ENCODE peak calls at places on chromosomes 7 and 10, in eight cellular contexts. One of them, this sample, is unnamed.

GRCh38 chr10:63267414-63268138 is 134.4 kb downstream of the NRBF2 start:
- DNase-seq in GM23248: peak; percentile 85
- DNase-seq in MM.1S: peak; percentile 26
- DNase-seq in PC-9: peak; percentile 79
- DNase-seq in thyroid gland: peak; percentile 18
- DNase-seq in A549: peak; percentile 72
- DNase-seq in mammary epithelial cell: peak; percentile 72
- DNase-seq in thoracic aorta: no peak
- DNase-seq in this sample: no peak

GRCh38 chr10:132297521-132297920 is 10.2 kb downstream of the STK32C start:
- DNase-seq in GM23248: no peak
- DNase-seq in MM.1S: no peak
- DNase-seq in PC-9: no peak
- DNase-seq in thyroid gland: no peak
- DNase-seq in A549: no peak
- DNase-seq in mammary epithelial cell: no peak
- DNase-seq in thoracic aorta: no peak
- DNase-seq in this sample: no peak

GRCh38 chr7:96508371-96508770 is 186.5 kb upstream of the SLC25A13 start:
- DNase-seq in GM23248: no peak
- DNase-seq in MM.1S: no peak
- DNase-seq in PC-9: peak; percentile 69
- DNase-seq in thyroid gland: no peak
- DNase-seq in A549: no peak
- DNase-seq in mammary epithelial cell: peak; percentile 70
- DNase-seq in thoracic aorta: no peak
- DNase-seq in this sample: no peak

GRCh38 chr10:9188022-9188810 is 1133.7 kb downstream of the GATA3 start:
- DNase-seq in GM23248: peak; percentile 1
- DNase-seq in MM.1S: no peak
- DNase-seq in PC-9: peak; percentile 83
- DNase-seq in thyroid gland: no peak
- DNase-seq in A549: peak; percentile 6
- DNase-seq in mammary epithelial cell: peak; percentile 71
- DNase-seq in thoracic aorta: no peak
- DNase-seq in this sample: no peak

GRCh38 chr7:52369922-52370321 is 665.5 kb upstream of the POM121L12 start:
- DNase-seq in GM23248: no peak
- DNase-seq in MM.1S: no peak
- DNase-seq in PC-9: no peak
- DNase-seq in thyroid gland: no peak
- DNase-seq in A549: no peak
- DNase-seq in mammary epithelial cell: no peak
- DNase-seq in thoracic aorta: no peak
- DNase-seq in this sample: no peak

GRCh38 chr10:15140640-15141039 is 27.9 kb downstream of the NMT2 start:
- DNase-seq in GM23248: no peak
- DNase-seq in MM.1S: no peak
- DNase-seq in PC-9: no peak
- DNase-seq in thyroid gland: no peak
- DNase-seq in A549: no peak
- DNase-seq in mammary epithelial cell: no peak
- DNase-seq in thoracic aorta: no peak
- DNase-seq in this sample: no peak

GRCh38 chr10:97701438-97702064 is 12.0 kb upstream of the MARVELD1 start:
- DNase-seq in GM23248: peak; percentile 86
- DNase-seq in MM.1S: peak; percentile 67
- DNase-seq in PC-9: no peak
- DNase-seq in thyroid gland: peak; percentile 44
- DNase-seq in A549: peak; percentile 74
- DNase-seq in mammary epithelial cell: peak; percentile 75
- DNase-seq in thoracic aorta: no peak
- DNase-seq in this sample: peak; percentile 53

GRCh38 chr10:81820418-81820817 is 54.6 kb upstream of the NRG3 start:
- DNase-seq in GM23248: no peak
- DNase-seq in MM.1S: peak; percentile 54
- DNase-seq in PC-9: no peak
- DNase-seq in thyroid gland: peak; percentile 26
- DNase-seq in A549: peak; percentile 7
- DNase-seq in mammary epithelial cell: no peak
- DNase-seq in thoracic aorta: no peak
- DNase-seq in this sample: no peak

GRCh38 chr10:58971806-58972491 is 204.5 kb upstream of the PHYHIPL start:
- DNase-seq in GM23248: no peak
- DNase-seq in MM.1S: no peak
- DNase-seq in PC-9: no peak
- DNase-seq in thyroid gland: no peak
- DNase-seq in A549: no peak
- DNase-seq in mammary epithelial cell: no peak
- DNase-seq in thoracic aorta: no peak
- DNase-seq in this sample: no peak

GRCh38 chr7:52944916-52945315 is 90.5 kb upstream of the POM121L12 start:
- DNase-seq in GM23248: no peak
- DNase-seq in MM.1S: no peak
- DNase-seq in PC-9: no peak
- DNase-seq in thyroid gland: no peak
- DNase-seq in A549: peak; percentile 3
- DNase-seq in mammary epithelial cell: no peak
- DNase-seq in thoracic aorta: no peak
- DNase-seq in this sample: no peak

GRCh38 chr7:94423865-94424264 is 29.2 kb downstream of the COL1A2 start:
- DNase-seq in GM23248: peak; percentile 90
- DNase-seq in MM.1S: no peak
- DNase-seq in PC-9: peak; percentile 63
- DNase-seq in thyroid gland: no peak
- DNase-seq in A549: peak; percentile 6
- DNase-seq in mammary epithelial cell: peak; percentile 43
- DNase-seq in thoracic aorta: no peak
- DNase-seq in this sample: no peak

GRCh38 chr10:93068411-93069244 is 5.1 kb upstream of the CYP26A1 start:
- DNase-seq in GM23248: peak; percentile 49
- DNase-seq in MM.1S: no peak
- DNase-seq in PC-9: no peak
- DNase-seq in thyroid gland: no peak
- DNase-seq in A549: peak; percentile 57
- DNase-seq in mammary epithelial cell: peak; percentile 68
- DNase-seq in thoracic aorta: no peak
- DNase-seq in this sample: no peak

GRCh38 chr7:132456418-132456817 is 119.9 kb downstream of the PLXNA4 start:
- DNase-seq in GM23248: no peak
- DNase-seq in MM.1S: no peak
- DNase-seq in PC-9: no peak
- DNase-seq in thyroid gland: no peak
- DNase-seq in A549: no peak
- DNase-seq in mammary epithelial cell: no peak
- DNase-seq in thoracic aorta: no peak
- DNase-seq in this sample: no peak

GRCh38 chr10:35037104-35037503 is 53.0 kb downstream of the CUL2 start:
- DNase-seq in GM23248: no peak
- DNase-seq in MM.1S: no peak
- DNase-seq in PC-9: no peak
- DNase-seq in thyroid gland: no peak
- DNase-seq in A549: no peak
- DNase-seq in mammary epithelial cell: no peak
- DNase-seq in thoracic aorta: no peak
- DNase-seq in this sample: no peak

GRCh38 chr7:128405345-128406146 is 4.2 kb downstream of the IMPDH1 start:
- DNase-seq in GM23248: peak; percentile 75
- DNase-seq in MM.1S: peak; percentile 75
- DNase-seq in PC-9: no peak
- DNase-seq in thyroid gland: peak; percentile 37
- DNase-seq in A549: no peak
- DNase-seq in mammary epithelial cell: peak; percentile 30
- DNase-seq in thoracic aorta: no peak
- DNase-seq in this sample: peak; percentile 75

GRCh38 chr10:20002657-20003056 is 186.4 kb downstream of the PLXDC2 start:
- DNase-seq in GM23248: no peak
- DNase-seq in MM.1S: no peak
- DNase-seq in PC-9: no peak
- DNase-seq in thyroid gland: no peak
- DNase-seq in A549: no peak
- DNase-seq in mammary epithelial cell: no peak
- DNase-seq in thoracic aorta: no peak
- DNase-seq in this sample: no peak

GRCh38 chr10:75547391-75548298 is 116.2 kb downstream of the LRMDA start:
- DNase-seq in GM23248: peak; percentile 89
- DNase-seq in MM.1S: peak; percentile 94
- DNase-seq in PC-9: peak; percentile 48
- DNase-seq in thyroid gland: no peak
- DNase-seq in A549: no peak
- DNase-seq in mammary epithelial cell: peak; percentile 67
- DNase-seq in thoracic aorta: no peak
- DNase-seq in this sample: no peak

GRCh38 chr10:128210215-128211063 is 84.2 kb upstream of the MKI67 start:
- DNase-seq in GM23248: peak; percentile 47
- DNase-seq in MM.1S: peak; percentile 61
- DNase-seq in PC-9: no peak
- DNase-seq in thyroid gland: peak; percentile 72
- DNase-seq in A549: peak; percentile 67
- DNase-seq in mammary epithelial cell: peak; percentile 12
- DNase-seq in thoracic aorta: no peak
- DNase-seq in this sample: peak; percentile 69

GRCh38 chr10:110514848-110515247 is 17.1 kb downstream of the DUSP5 start:
- DNase-seq in GM23248: no peak
- DNase-seq in MM.1S: no peak
- DNase-seq in PC-9: no peak
- DNase-seq in thyroid gland: no peak
- DNase-seq in A549: no peak
- DNase-seq in mammary epithelial cell: no peak
- DNase-seq in thoracic aorta: no peak
- DNase-seq in this sample: no peak

GRCh38 chr10:98404571-98405396 is 10.2 kb downstream of the PYROXD2 start:
- DNase-seq in GM23248: peak; percentile 84
- DNase-seq in MM.1S: no peak
- DNase-seq in PC-9: peak; percentile 72
- DNase-seq in thyroid gland: no peak
- DNase-seq in A549: peak; percentile 61
- DNase-seq in mammary epithelial cell: peak; percentile 60
- DNase-seq in thoracic aorta: no peak
- DNase-seq in this sample: no peak

GRCh38 chr10:80484677-80485409 is 30.7 kb downstream of the TSPAN14 start:
- DNase-seq in GM23248: no peak
- DNase-seq in MM.1S: no peak
- DNase-seq in PC-9: no peak
- DNase-seq in thyroid gland: no peak
- DNase-seq in A549: no peak
- DNase-seq in mammary epithelial cell: no peak
- DNase-seq in thoracic aorta: no peak
- DNase-seq in this sample: no peak

GRCh38 chr10:112984756-112985155 is 34.7 kb downstream of the TCF7L2 start:
- DNase-seq in GM23248: no peak
- DNase-seq in MM.1S: no peak
- DNase-seq in PC-9: no peak
- DNase-seq in thyroid gland: no peak
- DNase-seq in A549: no peak
- DNase-seq in mammary epithelial cell: no peak
- DNase-seq in thoracic aorta: no peak
- DNase-seq in this sample: no peak
- H3K4me1 ChIP-seq in GM23248: peaks cover 28% of the 10 kb centered on the region
- H3K4me1 ChIP-seq in MM.1S: peaks cover 4% of the 10 kb centered on the region
- H3K4me1 ChIP-seq in PC-9: no peaks in the 10 kb centered on the region
- H3K4me1 ChIP-seq in thyroid gland: peaks cover 19% of the 10 kb centered on the region
- H3K4me1 ChIP-seq in A549: peaks cover 35% of the 10 kb centered on the region
- H3K4me1 ChIP-seq in mammary epithelial cell: peaks cover 45% of the 10 kb centered on the region
- H3K4me1 ChIP-seq in thoracic aorta: peaks cover 35% of the 10 kb centered on the region
- H3K4me1 ChIP-seq in this sample: peaks cover 18% of the 10 kb centered on the region

DNA sequence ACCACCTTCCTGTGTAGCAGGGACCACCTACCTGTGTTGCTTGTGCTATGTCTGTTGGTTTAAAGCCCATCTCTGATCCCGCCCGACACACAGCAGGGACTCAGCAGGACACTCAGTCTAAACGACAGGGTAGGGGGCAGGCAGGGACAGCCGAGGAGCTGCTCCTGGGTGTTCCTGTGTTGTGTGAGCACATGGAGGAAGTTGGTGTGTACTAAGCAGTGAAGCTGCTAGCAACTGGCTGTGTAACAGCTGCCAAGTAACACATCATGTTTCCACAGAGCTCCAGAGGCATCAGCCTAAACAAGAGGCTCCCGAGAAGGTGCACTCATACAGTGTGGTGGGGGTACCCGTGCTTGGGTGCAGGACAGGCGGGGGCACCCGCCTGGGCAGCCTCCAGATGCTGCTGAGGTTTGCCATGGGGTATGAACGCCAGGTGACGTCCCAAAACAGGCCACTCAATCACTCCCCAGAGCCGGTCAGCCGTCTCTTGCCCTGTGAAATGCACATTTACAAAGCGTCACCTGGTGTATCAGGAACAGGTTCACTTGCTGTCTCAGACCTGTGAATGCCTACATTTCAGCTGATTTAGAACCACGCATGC is 59.6 kb downstream of the PTPRN2 start:
- DNase-seq in GM23248: no peak
- DNase-seq in MM.1S: no peak
- DNase-seq in PC-9: no peak
- DNase-seq in thyroid gland: no peak
- DNase-seq in A549: no peak
- DNase-seq in mammary epithelial cell: no peak
- DNase-seq in thoracic aorta: no peak
- DNase-seq in this sample: no peak
- H3K9me3 ChIP-seq in GM23248: no peaks in the 10 kb centered on the region
- H3K9me3 ChIP-seq in MM.1S: no peaks in the 10 kb centered on the region
- H3K9me3 ChIP-seq in PC-9: no peaks in the 10 kb centered on the region
- H3K9me3 ChIP-seq in thyroid gland: no peaks in the 10 kb centered on the region
- H3K9me3 ChIP-seq in A549: peaks cover 5% of the 10 kb centered on the region
- H3K9me3 ChIP-seq in mammary epithelial cell: peaks cover 55% of the 10 kb centered on the region
- H3K9me3 ChIP-seq in thoracic aorta: no peaks in the 10 kb centered on the region
- H3K9me3 ChIP-seq in this sample: no peaks in the 10 kb centered on the region

DNA sequence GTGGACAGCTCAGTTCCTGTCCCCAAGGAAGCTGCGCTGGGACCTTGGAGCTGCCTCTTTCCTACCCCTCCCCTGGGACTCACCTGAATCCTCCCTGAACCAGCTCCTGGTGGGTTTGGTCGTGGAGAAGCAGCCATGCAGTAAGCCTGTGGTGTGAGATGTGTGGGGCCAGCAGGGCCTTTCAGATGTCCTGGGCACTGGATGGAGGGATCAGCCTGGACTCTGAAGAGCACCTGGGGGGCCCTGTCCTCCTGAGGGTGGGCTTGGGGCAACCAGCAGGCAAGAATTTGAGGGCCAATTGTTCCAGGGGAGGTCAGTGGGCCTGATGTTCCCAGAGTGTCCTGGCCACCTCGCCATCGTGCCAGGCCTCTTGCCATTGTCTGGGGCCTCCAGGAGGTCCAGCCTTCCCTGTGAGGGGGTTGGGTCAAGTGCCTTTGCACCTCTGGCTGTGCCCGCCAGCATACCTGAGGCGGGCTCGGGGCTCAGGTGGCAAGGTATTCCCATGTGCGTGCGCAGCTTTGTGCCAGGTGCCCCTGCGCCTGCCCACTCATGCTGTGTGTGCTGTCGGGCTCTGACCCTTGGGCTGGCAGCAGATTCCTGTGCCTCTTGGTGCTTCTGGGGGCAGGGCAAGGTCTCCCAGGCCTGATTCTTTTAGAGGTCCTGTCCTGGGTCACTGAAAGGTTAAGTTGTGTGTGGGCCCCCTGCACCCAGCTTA is 7.3 kb downstream of the TRIM8 start:
- DNase-seq in GM23248: no peak
- DNase-seq in MM.1S: peak; percentile 3
- DNase-seq in PC-9: no peak
- DNase-seq in thyroid gland: peak; percentile 37
- DNase-seq in A549: no peak
- DNase-seq in mammary epithelial cell: no peak
- DNase-seq in thoracic aorta: no peak
- DNase-seq in this sample: no peak
- H3K4me1 ChIP-seq in GM23248: peaks cover 38% of the 10 kb centered on the region
- H3K4me1 ChIP-seq in MM.1S: peaks cover 55% of the 10 kb centered on the region
- H3K4me1 ChIP-seq in PC-9: peaks cover 14% of the 10 kb centered on the region
- H3K4me1 ChIP-seq in thyroid gland: peaks cover 61% of the 10 kb centered on the region
- H3K4me1 ChIP-seq in A549: peaks cover 23% of the 10 kb centered on the region
- H3K4me1 ChIP-seq in mammary epithelial cell: peaks cover 36% of the 10 kb centered on the region
- H3K4me1 ChIP-seq in thoracic aorta: peaks cover 44% of the 10 kb centered on the region
- H3K4me1 ChIP-seq in this sample: peaks cover 73% of the 10 kb centered on the region

GRCh38 chr10:12541446-12542067 is 192.2 kb downstream of the CAMK1D start:
- DNase-seq in GM23248: no peak
- DNase-seq in MM.1S: no peak
- DNase-seq in PC-9: no peak
- DNase-seq in thyroid gland: no peak
- DNase-seq in A549: no peak
- DNase-seq in mammary epithelial cell: no peak
- DNase-seq in thoracic aorta: no peak
- DNase-seq in this sample: no peak
- H3K9me3 ChIP-seq in GM23248: no peaks in the 10 kb centered on the region
- H3K9me3 ChIP-seq in MM.1S: no peaks in the 10 kb centered on the region
- H3K9me3 ChIP-seq in PC-9: no peaks in the 10 kb centered on the region
- H3K9me3 ChIP-seq in thyroid gland: no peaks in the 10 kb centered on the region
- H3K9me3 ChIP-seq in A549: no peaks in the 10 kb centered on the region
- H3K9me3 ChIP-seq in mammary epithelial cell: peaks cover 3% of the 10 kb centered on the region
- H3K9me3 ChIP-seq in thoracic aorta: no peaks in the 10 kb centered on the region
- H3K9me3 ChIP-seq in this sample: no peaks in the 10 kb centered on the region